ENCODE peak calls at places on chromosomes 6 and 20, in eight cellular contexts. M is Panc1, H is HFFc6, A is GM13976, R is choroid plexus epithelial cell, W is lower leg skin, G is left ventricle myocardium inferior, S is endothelial cell. P is an unnamed sample.

GRCh38 chr20:47455133-47456040 is 46.3 kb upstream of the NCOA3 start:
- DNase-seq in W (no peak), G (no peak), R (peak), M (no peak), S (no peak), A (no peak), H (no peak), P (no peak)

GRCh38 chr6:144190593-144190992 is 40.3 kb downstream of the STX11 start:
- DNase-seq in M (no peak), R (peak), W (no peak), G (no peak), S (no peak), H (no peak), A (no peak), P (no peak)

GRCh38 chr6:56475736-56476457 is 166.8 kb downstream of the DST start:
- DNase-seq in R (peak), W (no peak), A (no peak), S (no peak), G (peak), M (no peak), H (no peak), P (no peak)

GRCh38 chr6:15479761-15480160 is 183.1 kb downstream of the DTNBP1 start:
- DNase-seq in H (no peak), S (no peak), W (no peak), M (no peak), A (no peak), G (no peak), R (no peak), P (no peak)

GRCh38 chr20:37651932-37652331 is 41.9 kb upstream of the CTNNBL1 start:
- DNase-seq in R (peak), W (no peak), A (peak), H (peak), G (peak), M (no peak), S (peak), P (no peak)

GRCh38 chr6:143872211-143872610 is 7.9 kb downstream of the ZC2HC1B start:
- DNase-seq in S (no peak), H (no peak), W (no peak), A (peak), R (peak), G (no peak), M (no peak), P (no peak)

GRCh38 chr6:124487778-124488431 is 474.3 kb upstream of the RNF217 start:
- DNase-seq in G (no peak), M (peak), S (no peak), A (no peak), W (no peak), H (no peak), R (peak), P (no peak)

GRCh38 chr6:134636221-134636830 is 313.6 kb downstream of the ALDH8A1 start:
- DNase-seq in R (peak), A (peak), G (no peak), W (no peak), H (no peak), M (no peak), S (no peak), P (no peak)

GRCh38 chr20:37095108-37095608 is 639 bp downstream of the RBL1 start:
- DNase-seq in S (no peak), A (peak), W (peak), G (no peak), R (peak), H (no peak), M (no peak), P (no peak)

GRCh38 chr6:79422666-79423065 is 114.6 kb downstream of the LCA5 start:
- DNase-seq in S (no peak), H (no peak), G (no peak), W (no peak), R (no peak), A (no peak), M (no peak), P (no peak)

GRCh38 chr6:25916789-25917490 is 13.6 kb downstream of the SLC17A2 start:
- DNase-seq in G (no peak), A (no peak), M (no peak), H (no peak), R (no peak), S (no peak), W (no peak), P (no peak)

GRCh38 chr20:33731693-33732165 is at the start of gene ZNF341:
- DNase-seq in G (peak), A (peak), W (peak), M (no peak), H (peak), R (no peak), S (peak), P (no peak)

GRCh38 chr20:22684072-22684762 is 99.8 kb upstream of the FOXA2 start:
- DNase-seq in R (peak), G (peak), H (peak), W (no peak), M (peak), A (peak), S (peak), P (no peak)

GRCh38 chr6:146289816-146290588 is 253.6 kb upstream of the RAB32 start:
- DNase-seq in W (no peak), A (no peak), R (peak), S (no peak), G (no peak), M (no peak), H (peak), P (no peak)

GRCh38 chr6:30044630-30045029 is 16.4 kb upstream of the POLR1H start:
- DNase-seq in H (peak), W (no peak), G (no peak), S (no peak), R (peak), M (no peak), A (no peak), P (no peak)

GRCh38 chr20:52083627-52084232 is 107.8 kb downstream of the ZFP64 start:
- DNase-seq in A (peak), S (peak), G (no peak), H (peak), R (peak), W (no peak), M (peak), P (no peak)

GRCh38 chr20:2745936-2746635 is 53.5 kb downstream of the EBF4 start:
- DNase-seq in R (no peak), A (no peak), H (no peak), S (no peak), M (no peak), G (no peak), W (peak), P (no peak)

GRCh38 chr20:25297141-25297905 is 49.4 kb downstream of the PYGB start:
- DNase-seq in W (no peak), A (peak), M (no peak), R (peak), G (no peak), H (no peak), S (no peak), P (no peak)

GRCh38 chr20:32501709-32502108 is 83.4 kb downstream of the NOL4L start:
- DNase-seq in A (no peak), M (no peak), R (peak), W (no peak), H (peak), S (no peak), G (no peak), P (no peak)

GRCh38 chr6:6696867-6697531 is 108.5 kb downstream of the LY86 start:
- DNase-seq in H (peak), A (peak), G (peak), W (peak), R (peak), M (no peak), S (peak), P (no peak)

GRCh38 chr6:128131566-128131965 is 230.7 kb upstream of the THEMIS start:
- DNase-seq in W (no peak), M (no peak), S (no peak), H (peak), A (no peak), G (no peak), R (peak), P (no peak)

GRCh38 chr6:125784365-125784764 is 6.4 kb upstream of the NCOA7 start:
- DNase-seq in W (no peak), H (peak), S (no peak), G (no peak), M (no peak), A (no peak), R (peak), P (no peak)

GRCh38 chr20:3889489-3890409 is 562 bp downstream of the PANK2 start:
- DNase-seq in W (peak), R (no peak), A (peak), M (no peak), G (peak), S (peak), H (no peak), P (no peak)

GRCh38 chr6:132669690-132670291 is 10.8 kb upstream of the TAAR1 start:
- DNase-seq in M (peak), W (no peak), S (no peak), A (peak), G (no peak), R (peak), H (peak), P (no peak)

GRCh38 chr6:41566961-41567360 is 20.8 kb downstream of the FOXP4 start:
- DNase-seq in R (no peak), M (no peak), A (no peak), H (no peak), G (no peak), W (no peak), S (no peak), P (no peak)

GRCh38 chr6:136793348-136793747 is 1.1 kb upstream of the MAP3K5 start:
- DNase-seq in M (no peak), R (no peak), H (no peak), S (no peak), A (peak), W (no peak), G (no peak), P (no peak)

GRCh38 chr20:47561603-47562583 is 60.2 kb downstream of the NCOA3 start:
- DNase-seq in H (no peak), A (no peak), S (no peak), W (no peak), G (no peak), R (no peak), M (no peak), P (no peak)

GRCh38 chr20:46592580-46593362 is 42.3 kb upstream of the OCSTAMP start:
- DNase-seq in R (no peak), S (no peak), A (no peak), W (peak), H (no peak), G (no peak), M (no peak), P (no peak)

GRCh38 chr20:2305946-2306345 is 10.1 kb downstream of the TGM3 start:
- DNase-seq in R (no peak), A (no peak), H (no peak), M (no peak), W (peak), S (no peak), G (no peak), P (no peak)

GRCh38 chr6:162962093-162962492 is 234.3 kb downstream of the PACRG start:
- DNase-seq in H (peak), S (no peak), M (no peak), G (no peak), R (no peak), W (no peak), A (no peak), P (no peak)

GRCh38 chr6:27177454-27178000 is 70.0 kb upstream of the PRSS16 start:
- DNase-seq in H (peak), A (peak), R (peak), M (peak), S (peak), G (peak), W (peak), P (no peak)

GRCh38 chr20:63394635-63395455 is 33.7 kb upstream of the CHRNA4 start:
- DNase-seq in H (no peak), M (no peak), S (no peak), G (no peak), A (no peak), W (no peak), R (no peak), P (no peak)

GRCh38 chr20:24672886-24673677 is 203.7 kb downstream of the SYNDIG1 start:
- DNase-seq in A (no peak), W (no peak), G (no peak), M (no peak), S (no peak), R (peak), H (peak), P (peak)

GRCh38 chr20:2408111-2408510 is 27.4 kb downstream of the TGM6 start:
- DNase-seq in R (no peak), W (no peak), H (no peak), G (no peak), S (no peak), M (no peak), A (no peak), P (no peak)

GRCh38 chr6:125945378-125946141 is 11.0 kb upstream of the HINT3 start:
- DNase-seq in S (no peak), A (no peak), G (no peak), H (peak), W (no peak), M (no peak), R (peak), P (no peak)

GRCh38 chr20:42652261-42652660 is 537.4 kb downstream of the PTPRT start:
- DNase-seq in H (no peak), S (no peak), M (no peak), A (no peak), W (no peak), G (no peak), R (no peak), P (no peak)

GRCh38 chr20:57840066-57840465 is 130.3 kb upstream of the PMEPA1 start:
- DNase-seq in S (no peak), H (no peak), A (no peak), G (no peak), M (no peak), R (no peak), W (peak), P (no peak)

GRCh38 chr20:38589351-38589750 is 8.4 kb downstream of the ADIG start:
- DNase-seq in R (no peak), G (no peak), H (no peak), A (no peak), M (no peak), W (no peak), S (no peak), P (no peak)

GRCh38 chr6:164453835-164454234 is 855.6 kb downstream of the C6orf118 start:
- DNase-seq in M (no peak), R (no peak), S (no peak), G (no peak), A (no peak), H (no peak), W (no peak), P (no peak)

DNA sequence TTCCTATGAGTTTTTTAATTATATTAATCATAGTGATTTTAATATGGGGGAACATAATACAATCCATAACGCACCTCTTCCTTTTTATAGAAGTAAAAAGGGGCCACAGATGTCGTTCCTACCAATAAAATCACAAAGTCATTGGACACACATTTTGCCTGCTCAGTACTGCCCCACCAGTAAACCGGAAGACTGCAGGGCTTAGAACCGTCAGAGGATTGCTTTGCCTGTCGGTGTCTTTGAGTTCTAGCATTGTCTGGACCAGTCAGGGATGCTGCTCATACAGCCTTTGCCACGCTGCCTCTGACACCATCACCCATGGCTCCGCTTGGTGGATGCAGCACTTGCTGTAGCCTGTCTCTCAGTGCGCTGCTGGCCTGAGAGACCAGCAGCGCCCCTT is 853.6 kb downstream of the C6orf118 start:
- DNase-seq in W (no peak), G (no peak), A (no peak), H (no peak), S (no peak), M (no peak), R (no peak), P (no peak)
- TF ChIP-seq CTCF in W (no peak), G (no peak), A (no peak), H (no peak), S (no peak), M (no peak), R (no peak), P (no peak)

GRCh38 chr6:293185-294174 is 1.2 kb downstream of the DUSP22 start:
- DNase-seq in S (no peak), G (no peak), W (peak), M (no peak), R (peak), H (no peak), A (no peak), P (no peak)
- TF ChIP-seq CTCF in S (no peak), G (no peak), W (no peak), M (no peak), R (no peak), H (no peak), A (no peak), P (no peak)

GRCh38 chr6:28531479-28532128 is 5.9 kb downstream of the GPX5 start:
- DNase-seq in G (no peak), R (peak), A (no peak), W (no peak), S (no peak), M (no peak), H (no peak), P (no peak)
- TF ChIP-seq CTCF in G (no peak), R (peak), A (no peak), W (no peak), S (no peak), M (peak), H (no peak), P (no peak)

GRCh38 chr20:50186987-50187402 is 3.6 kb upstream of the CEBPB start:
- DNase-seq in W (no peak), A (no peak), M (no peak), G (no peak), R (peak), S (no peak), H (no peak), P (no peak)
- TF ChIP-seq CTCF in W (no peak), A (no peak), M (no peak), G (no peak), R (no peak), S (no peak), H (no peak), P (no peak)

GRCh38 chr6:19736066-19736465 is 101.1 kb upstream of the ID4 start:
- DNase-seq in W (no peak), R (no peak), M (no peak), H (no peak), G (no peak), S (no peak), A (no peak), P (no peak)
- TF ChIP-seq CTCF in W (no peak), R (no peak), M (no peak), H (no peak), G (no peak), S (no peak), A (no peak), P (no peak)

GRCh38 chr6:31619805-31620585 is 520 bp upstream of the PRRC2A start:
- DNase-seq in M (peak), W (peak), G (peak), A (peak), S (peak), R (peak), H (peak), P (peak)
- TF ChIP-seq CTCF in M (no peak), W (no peak), G (no peak), A (no peak), S (no peak), R (no peak), H (no peak), P (no peak)

GRCh38 chr6:83042671-83043070 is 23.0 kb downstream of the UBE3D start:
- DNase-seq in G (no peak), M (no peak), A (no peak), W (no peak), R (no peak), S (no peak), H (no peak), P (no peak)
- TF ChIP-seq CTCF in G (no peak), M (no peak), A (no peak), W (no peak), R (no peak), S (no peak), H (no peak), P (no peak)

GRCh38 chr6:137945149-137945498 is 78.1 kb downstream of the TNFAIP3 start:
- DNase-seq in R (no peak), G (no peak), A (no peak), S (no peak), H (no peak), M (no peak), W (no peak), P (no peak)
- TF ChIP-seq CTCF in R (no peak), G (peak), A (no peak), S (no peak), H (peak), M (peak), W (no peak), P (peak)

DNA sequence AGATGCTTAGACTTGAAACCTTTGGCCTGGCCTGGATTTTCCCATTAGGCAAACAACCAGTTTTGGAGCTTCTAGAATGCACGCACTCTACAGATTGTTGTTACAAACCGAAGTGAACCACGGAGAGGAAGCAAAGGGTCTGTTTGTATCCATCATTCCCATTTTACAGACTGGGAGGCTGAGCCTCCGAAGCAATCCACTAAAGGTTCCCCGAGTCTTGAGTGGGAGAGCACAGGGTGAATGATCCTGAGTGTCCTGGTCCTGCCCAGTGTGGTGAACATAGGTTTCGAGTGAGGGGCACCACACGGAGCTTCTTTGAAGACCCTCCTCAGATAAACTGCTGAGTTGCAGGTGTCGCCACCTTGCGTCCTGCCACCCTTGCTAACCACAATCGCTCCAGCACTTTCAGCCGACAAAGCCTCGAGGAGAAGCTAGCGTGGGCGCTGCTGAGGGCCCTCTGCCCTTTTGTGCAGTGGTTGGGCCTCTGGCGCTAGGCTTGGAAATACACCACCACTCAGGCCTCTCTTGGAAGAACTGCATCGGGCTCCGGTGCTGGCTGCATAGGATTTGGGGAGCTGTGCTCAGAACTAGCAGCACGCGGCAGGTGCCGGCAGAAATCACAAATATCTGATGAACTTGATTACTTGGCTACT is 1.4 kb upstream of the PRDM13 start:
- DNase-seq in W (no peak), H (no peak), G (no peak), S (no peak), R (no peak), A (no peak), M (no peak), P (no peak)
- TF ChIP-seq CTCF in W (no peak), H (no peak), G (no peak), S (no peak), R (no peak), A (peak), M (no peak), P (peak)

DNA sequence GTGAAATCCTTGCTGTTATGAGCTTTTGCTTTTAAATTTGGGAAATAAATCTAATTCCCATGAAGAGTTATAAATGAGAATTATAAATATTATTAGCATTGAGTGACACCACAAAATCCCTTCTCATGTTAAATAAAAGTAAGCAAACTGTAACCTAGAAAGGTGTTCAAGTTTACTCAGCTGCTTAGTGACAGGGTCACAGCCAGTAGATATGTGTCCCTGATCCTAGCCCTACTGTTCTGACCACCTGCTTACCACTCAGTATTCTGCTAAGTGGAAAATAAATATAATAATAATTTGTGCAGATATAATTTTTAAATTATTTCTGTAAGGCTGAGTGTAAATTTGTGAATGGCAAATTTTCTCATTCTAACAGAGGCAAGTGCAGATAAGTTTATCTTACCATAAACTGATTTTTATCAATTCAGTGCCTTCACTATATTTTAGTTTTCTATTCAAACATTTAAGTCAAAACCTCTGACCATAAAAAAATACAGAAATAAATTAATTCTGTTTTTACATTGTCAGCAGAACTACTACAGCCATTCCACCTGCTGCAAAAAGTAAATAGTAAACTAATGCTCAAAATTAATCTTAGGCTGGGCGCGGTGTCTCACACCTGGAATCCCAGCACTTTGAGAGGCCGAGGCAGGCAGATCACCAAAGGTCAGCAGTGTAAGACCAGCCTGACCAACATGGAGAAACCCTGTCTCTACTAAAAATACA is 118.2 kb downstream of the TENT5A start:
- DNase-seq in W (no peak), A (no peak), R (no peak), G (no peak), H (no peak), M (no peak), S (no peak), P (no peak)
- TF ChIP-seq CTCF in W (no peak), A (no peak), R (no peak), G (no peak), H (no peak), M (no peak), S (no peak), P (no peak)

P was measured in chondrocyte.